ENCODE peak calls at places on chromosomes 1 and 21, in ten cellular contexts. A is K562; Y is cardiac muscle cell; O is fibroblast of lung; Z is OCI-LY7; X is uterus; B is CD8-positive, alpha-beta T cell; D is psoas muscle; E is tibial artery; S is spleen. F is an unnamed sample.

GRCh38 chr21:41966872-41967621 is 13.2 kb upstream of the C2CD2 start:
- DNase-seq in A (no peak), Y (no peak), O (no peak), Z (no peak), X (no peak), B (no peak), D (no peak), E (no peak), S (peak; percentile 61), F (no peak)

GRCh38 chr1:27658951-27659496 is 13.0 kb downstream of the IFI6 start:
- DNase-seq in A (no peak), Y (no peak), O (peak; percentile 71), Z (peak; percentile 52), X (no peak), B (peak; percentile 17), D (peak; percentile 40), E (no peak), S (peak; percentile 82), F (no peak)

GRCh38 chr1:60865146-60865545 is 217.2 kb upstream of the NFIA start:
- DNase-seq in A (no peak), Y (no peak), O (no peak), Z (no peak), X (no peak), B (no peak), D (no peak), E (no peak), S (no peak), F (no peak)

GRCh38 chr1:149884433-149885363 is 14.7 kb upstream of the BOLA1 start:
- DNase-seq in A (peak; percentile 36), Y (no peak), O (peak; percentile 36), Z (peak; percentile 86), X (no peak), B (no peak), D (no peak), E (no peak), S (peak; percentile 57), F (no peak)

GRCh38 chr1:153520818-153521476 is 14.8 kb downstream of the S100A6 start:
- DNase-seq in A (no peak), Y (no peak), O (no peak), Z (no peak), X (no peak), B (no peak), D (no peak), E (no peak), S (no peak), F (no peak)

GRCh38 chr1:232923739-232924386 is 26.5 kb upstream of the NTPCR start:
- DNase-seq in A (no peak), Y (no peak), O (peak; percentile 88), Z (peak; percentile 7), X (no peak), B (peak; percentile 19), D (no peak), E (no peak), S (no peak), F (no peak)

GRCh38 chr1:224852901-224853568 is 76.4 kb upstream of the DNAH14 start:
- DNase-seq in A (peak; percentile 50), Y (peak; percentile 55), O (peak; percentile 63), Z (peak; percentile 34), X (no peak), B (no peak), D (no peak), E (no peak), S (no peak), F (no peak)

GRCh38 chr21:16302851-16303282 is 573.1 kb downstream of the USP25 start:
- DNase-seq in A (no peak), Y (peak; percentile 22), O (peak; percentile 95), Z (no peak), X (peak; percentile 47), B (no peak), D (peak; percentile 40), E (peak; percentile 67), S (no peak), F (no peak)

GRCh38 chr1:186146971-186147370 is 228.1 kb downstream of the TPR start:
- DNase-seq in A (no peak), Y (no peak), O (no peak), Z (no peak), X (no peak), B (no peak), D (no peak), E (no peak), S (no peak), F (no peak)

GRCh38 chr1:218425647-218426342 is 80.7 kb downstream of the TGFB2 start:
- DNase-seq in A (no peak), Y (no peak), O (peak; percentile 87), Z (no peak), X (no peak), B (no peak), D (no peak), E (no peak), S (no peak), F (no peak)

GRCh38 chr1:218718977-218719376 is 373.8 kb downstream of the TGFB2 start:
- DNase-seq in A (no peak), Y (no peak), O (peak; percentile 93), Z (no peak), X (no peak), B (no peak), D (no peak), E (no peak), S (no peak), F (no peak)

GRCh38 chr1:186849271-186849671 is 20.5 kb downstream of the PLA2G4A start:
- DNase-seq in A (no peak), Y (no peak), O (no peak), Z (no peak), X (no peak), B (no peak), D (no peak), E (no peak), S (no peak), F (no peak)

GRCh38 chr1:241475688-241476087 is 43.9 kb downstream of the FH start:
- DNase-seq in A (no peak), Y (no peak), O (peak; percentile 6), Z (no peak), X (no peak), B (no peak), D (no peak), E (no peak), S (no peak), F (no peak)

GRCh38 chr1:107821340-107821739 is 143.6 kb downstream of the VAV3 start:
- DNase-seq in A (no peak), Y (no peak), O (no peak), Z (no peak), X (no peak), B (no peak), D (no peak), E (no peak), S (no peak), F (no peak)

GRCh38 chr1:87213126-87213496 is 115.6 kb upstream of the LMO4 start:
- DNase-seq in A (no peak), Y (no peak), O (no peak), Z (no peak), X (no peak), B (no peak), D (no peak), E (no peak), S (no peak), F (no peak)

GRCh38 chr1:231885209-231885854 is 258.7 kb downstream of the DISC1 start:
- DNase-seq in A (no peak), Y (no peak), O (peak; percentile 87), Z (no peak), X (no peak), B (no peak), D (no peak), E (no peak), S (no peak), F (no peak)

DNA sequence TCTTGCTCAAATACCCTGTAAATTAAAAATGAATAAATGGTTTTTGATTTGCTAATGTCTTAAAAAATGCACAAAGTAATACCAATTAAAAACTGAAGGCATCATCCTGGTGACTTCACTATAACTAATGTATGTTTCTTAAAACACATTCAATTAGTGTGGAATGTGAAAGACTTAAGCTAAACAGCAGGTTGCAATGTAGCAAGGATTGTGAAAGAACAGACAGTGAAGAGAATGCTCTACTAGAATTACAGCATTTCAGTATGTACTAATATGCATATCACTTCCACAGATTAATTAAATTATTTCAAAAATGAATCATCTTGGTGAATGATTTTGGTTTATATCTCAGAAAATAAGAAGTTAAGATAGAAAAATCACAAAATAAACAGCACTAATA is 56.4 kb downstream of the LHX4 start:
- DNase-seq in A (no peak), Y (no peak), O (no peak), Z (no peak), X (no peak), B (no peak), D (no peak), E (no peak), S (no peak), F (no peak)
- H3K36me3 ChIP-seq in A (peaks cover 39% of the 10 kb centered on the region), Y (no peaks in the 10 kb centered on the region), O (peaks cover 2% of the 10 kb centered on the region), Z (peaks cover 20% of the 10 kb centered on the region), X (no peaks in the 10 kb centered on the region), B (no peaks in the 10 kb centered on the region), D (peaks cover 29% of the 10 kb centered on the region), E (peaks cover 24% of the 10 kb centered on the region), S (no peaks in the 10 kb centered on the region), F (peaks cover 16% of the 10 kb centered on the region)

DNA sequence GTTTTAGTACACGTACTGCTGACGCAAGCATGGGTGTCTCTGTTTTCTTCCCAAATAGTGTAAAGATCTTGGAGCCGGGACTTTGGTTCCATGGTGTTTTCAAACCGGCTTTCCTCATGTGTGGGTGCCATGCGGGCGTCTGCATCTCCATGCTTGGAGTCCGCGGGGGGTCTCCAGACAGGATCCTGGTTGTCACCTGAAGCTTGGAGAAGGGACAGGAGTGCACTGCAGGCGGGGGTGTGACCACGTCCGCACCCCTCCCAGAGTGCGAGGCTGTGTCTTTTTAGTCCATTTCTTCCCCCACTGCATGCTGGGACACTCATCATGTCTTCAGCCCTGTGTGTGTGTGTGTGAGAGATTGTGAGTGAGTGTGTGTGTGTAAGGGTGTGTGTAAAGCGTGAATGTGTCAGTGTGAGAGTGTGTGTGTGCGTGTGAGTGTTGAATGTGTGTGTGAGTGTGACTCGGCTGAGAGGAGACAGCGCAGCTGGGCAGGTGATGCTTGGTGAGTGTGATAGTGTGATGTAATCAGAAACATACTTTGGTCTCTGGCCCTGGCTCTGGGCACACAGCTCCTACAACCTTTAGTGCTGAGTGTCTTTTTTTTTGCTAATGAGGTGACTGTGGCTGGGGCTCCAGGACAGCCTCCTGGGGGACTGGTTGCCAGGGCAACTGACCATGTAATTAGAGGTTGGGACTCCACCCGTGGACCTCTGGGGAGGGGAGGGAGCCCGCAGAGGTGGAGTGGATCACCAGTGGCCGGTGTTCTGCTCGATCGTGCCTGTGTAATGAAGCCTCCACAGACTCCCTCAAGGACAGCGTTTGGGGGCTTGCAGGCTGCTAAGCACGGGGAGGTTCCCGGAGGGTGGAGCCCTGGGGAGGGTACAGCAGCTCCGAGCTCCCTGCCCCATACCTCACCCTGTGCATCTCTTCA is 55.1 kb downstream of the AGPAT3 start:
- DNase-seq in A (no peak), Y (no peak), O (no peak), Z (no peak), X (no peak), B (no peak), D (no peak), E (no peak), S (no peak), F (peak; percentile 10)
- TF ChIP-seq CTCF in A (no peak), Y (no peak), O (no peak), Z (no peak), X (no peak), B (no peak), D (no peak), E (no peak), S (no peak), F (no peak)

GRCh38 chr1:8013399-8013798 is 12.7 kb downstream of the ERRFI1 start:
- DNase-seq in A (no peak), Y (no peak), O (peak; percentile 5), Z (no peak), X (no peak), B (no peak), D (no peak), E (no peak), S (no peak), F (no peak)
- H3K27ac ChIP-seq in A (no peak overlapping the region), Y (no peak overlapping the region), O (no peak overlapping the region), Z (no peak overlapping the region), X (no peak overlapping the region), B (no peak overlapping the region), D (no peak overlapping the region), E (peak overlapping the region; percentile 98), S (no peak overlapping the region), F (peak overlapping the region; percentile 72)

GRCh38 chr1:32327204-32327603 is 8.8 kb downstream of the MARCKSL1 start:
- DNase-seq in A (no peak), Y (no peak), O (no peak), Z (no peak), X (no peak), B (no peak), D (no peak), E (no peak), S (no peak), F (no peak)
- H3K36me3 ChIP-seq in A (peaks cover 93% of the 10 kb centered on the region), Y (peaks cover 34% of the 10 kb centered on the region), O (peaks cover 9% of the 10 kb centered on the region), Z (peaks cover 98% of the 10 kb centered on the region), X (no peaks in the 10 kb centered on the region), B (peaks cover 54% of the 10 kb centered on the region), D (peaks cover 84% of the 10 kb centered on the region), E (peaks cover 74% of the 10 kb centered on the region), S (peaks cover 3% of the 10 kb centered on the region), F (peaks cover 80% of the 10 kb centered on the region)

F was measured in left ventricle myocardium inferior.